ENCODE peak calls at places on chromosomes 7 and 10, in ten cellular contexts. R is ovary, E is prostate gland, O is tibial nerve, V is Peyer's patch, D is sigmoid colon, J is stomach, A is GM12878, T is vagina, Z is K562. K is an unnamed sample. For H3K36me3 and H3K27me3, the result is how much of the 10 kb centered on the place peaks cover.

GRCh38 chr7:79461660-79462059 is 8.2 kb upstream of the MAGI2 start:
- DNase-seq in R (no peak), E (no peak), O (no peak), V (no peak), D (no peak), J (no peak), A (no peak), T (no peak), Z (no peak), K (no peak)

GRCh38 chr7:137886706-137887105 is 39.9 kb upstream of the DGKI start:
- DNase-seq in R (no peak), E (no peak), O (no peak), V (no peak), D (no peak), J (no peak), A (no peak), T (no peak), Z (no peak), K (no peak)

GRCh38 chr7:29865526-29865925 is 59.2 kb downstream of the WIPF3 start:
- DNase-seq in R (no peak), E (no peak), O (no peak), V (no peak), D (no peak), J (peak), A (no peak), T (no peak), Z (no peak), K (peak)

GRCh38 chr7:45920543-45921380 is at the start of gene IGFBP3:
- DNase-seq in R (peak), E (peak), O (no peak), V (peak), D (no peak), J (no peak), A (no peak), T (no peak), Z (no peak), K (peak)

GRCh38 chr7:155805826-155806095 is 6.5 kb downstream of the SHH start:
- DNase-seq in R (no peak), E (no peak), O (no peak), V (no peak), D (no peak), J (no peak), A (no peak), T (no peak), Z (no peak), K (no peak)

GRCh38 chr7:117325836-117326235 is 3.0 kb upstream of the WNT2 start:
- DNase-seq in R (no peak), E (no peak), O (no peak), V (no peak), D (no peak), J (no peak), A (no peak), T (no peak), Z (no peak), K (no peak)

GRCh38 chr10:75403144-75404022 is 1.8 kb upstream of the ZNF503 start:
- DNase-seq in R (peak), E (peak), O (peak), V (peak), D (peak), J (peak), A (no peak), T (no peak), Z (no peak), K (peak)

GRCh38 chr10:2990764-2991163 is 76.6 kb upstream of the PFKP start:
- DNase-seq in R (no peak), E (no peak), O (no peak), V (no peak), D (no peak), J (no peak), A (no peak), T (no peak), Z (no peak), K (no peak)

GRCh38 chr10:58280485-58280884 is 11.5 kb downstream of the CISD1 start:
- DNase-seq in R (no peak), E (no peak), O (no peak), V (no peak), D (no peak), J (no peak), A (no peak), T (no peak), Z (no peak), K (no peak)

GRCh38 chr10:43817368-43817767 is 168.7 kb upstream of the ZNF32 start:
- DNase-seq in R (no peak), E (no peak), O (no peak), V (no peak), D (no peak), J (no peak), A (no peak), T (no peak), Z (no peak), K (no peak)

GRCh38 chr10:3119796-3120459 is 52.6 kb downstream of the PFKP start:
- DNase-seq in R (no peak), E (no peak), O (no peak), V (no peak), D (no peak), J (no peak), A (no peak), T (no peak), Z (peak), K (no peak)

GRCh38 chr7:84194484-84195260 is at the start of gene SEMA3A:
- DNase-seq in R (no peak), E (peak), O (peak), V (peak), D (peak), J (no peak), A (no peak), T (no peak), Z (no peak), K (peak)

GRCh38 chr10:92834981-92835380 is 13.3 kb upstream of the EXOC6 start:
- DNase-seq in R (no peak), E (no peak), O (no peak), V (no peak), D (no peak), J (no peak), A (no peak), T (no peak), Z (no peak), K (no peak)

GRCh38 chr7:107591410-107591809 is 11.4 kb downstream of the BCAP29 start:
- DNase-seq in R (no peak), E (no peak), O (no peak), V (no peak), D (no peak), J (no peak), A (no peak), T (no peak), Z (no peak), K (no peak)

GRCh38 chr10:80032503-80032902 is 46.0 kb upstream of the TMEM254 start:
- DNase-seq in R (no peak), E (no peak), O (no peak), V (no peak), D (no peak), J (no peak), A (no peak), T (no peak), Z (no peak), K (no peak)
- H3K36me3 ChIP-seq in R (under half), E (under half), O (under half), V (under half), D (under half), J (under half), A (under half), T (under half), Z (under half), K (under half)

DNA sequence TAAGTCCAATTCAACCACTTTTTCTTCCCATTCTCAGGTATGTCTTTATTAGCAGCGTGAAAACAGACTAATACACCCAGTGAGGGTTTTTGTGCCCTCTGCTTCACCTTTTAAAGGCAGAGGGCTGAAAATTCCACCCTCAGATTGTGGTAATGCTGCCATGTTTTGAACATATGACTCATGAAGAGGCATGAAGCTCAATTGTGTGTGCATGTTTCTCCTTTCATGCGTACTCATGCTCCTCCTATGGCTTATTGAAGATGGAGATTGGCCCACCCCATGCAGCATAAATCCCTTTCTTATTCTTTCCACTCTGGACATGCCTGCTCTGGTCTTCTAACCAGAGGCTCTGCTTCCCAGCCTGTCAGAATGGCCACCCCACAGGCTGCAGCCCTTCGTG is 168.0 kb upstream of the PRKCQ start:
- DNase-seq in R (no peak), E (no peak), O (no peak), V (no peak), D (no peak), J (no peak), A (no peak), T (no peak), Z (no peak), K (no peak)
- H3K27me3 ChIP-seq in R (under half), E (under half), O (under half), V (under half), D (under half), J (under half), A (under half), T (under half), Z (under half), K (under half)

DNA sequence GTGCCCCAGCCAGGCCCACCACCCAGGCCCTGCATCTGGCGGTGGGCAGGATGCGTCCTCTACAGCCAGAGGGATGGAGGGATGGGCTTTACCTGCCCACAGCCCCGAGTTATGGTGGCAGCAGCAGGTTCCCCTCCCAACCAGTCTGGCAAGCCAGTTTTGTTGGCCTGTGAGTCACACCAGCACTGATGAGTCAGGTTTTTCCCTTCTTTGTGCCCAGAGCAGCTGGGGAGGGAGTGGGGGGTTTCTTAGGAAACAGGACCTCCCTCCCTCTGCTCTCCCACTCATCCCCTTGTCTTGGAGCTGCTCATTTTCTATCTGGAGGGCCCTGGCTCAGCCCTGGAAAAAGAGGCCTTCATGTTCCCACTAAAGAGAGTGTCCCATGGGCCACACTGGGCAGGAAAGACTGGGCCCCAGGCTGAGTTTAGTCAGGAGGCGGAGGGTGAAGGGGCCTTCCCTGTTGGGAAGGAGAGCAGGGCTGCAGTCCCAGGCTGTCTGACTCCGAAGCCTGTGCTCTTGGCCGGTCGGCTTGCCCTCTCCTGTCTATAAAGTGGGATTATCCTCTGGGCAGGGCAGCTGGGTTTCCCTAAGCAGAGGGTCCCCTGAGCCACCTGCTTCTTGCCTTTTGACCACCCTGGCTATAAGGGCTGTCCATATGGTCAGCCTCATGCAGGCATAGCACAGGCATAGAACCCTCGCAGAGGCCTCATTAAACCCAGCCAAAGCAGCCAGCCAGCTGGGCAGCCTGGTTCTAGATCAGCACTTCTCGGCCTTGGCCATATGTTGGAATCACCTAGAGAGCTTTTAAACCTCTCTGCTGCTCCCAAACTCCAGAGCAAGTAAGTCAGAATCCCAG is 30.2 kb upstream of the ANKRD2 start:
- DNase-seq in R (peak), E (peak), O (peak), V (peak), D (peak), J (peak), A (no peak), T (peak), Z (peak), K (peak)
- TF ChIP-seq POLR2A in R (no peak), E (no peak), O (no peak), V (no peak), D (no peak), J (no peak), A (no peak), T (no peak), Z (no peak), K (no peak)

GRCh38 chr7:156956733-156957132 is 7.2 kb downstream of the NOM1 start:
- DNase-seq in R (no peak), E (no peak), O (no peak), V (no peak), D (no peak), J (no peak), A (no peak), T (no peak), Z (no peak), K (no peak)
- H3K36me3 ChIP-seq in R (under half), E (under half), O (under half), V (half or more), D (half or more), J (half or more), A (under half), T (under half), Z (half or more), K (under half)

DNA sequence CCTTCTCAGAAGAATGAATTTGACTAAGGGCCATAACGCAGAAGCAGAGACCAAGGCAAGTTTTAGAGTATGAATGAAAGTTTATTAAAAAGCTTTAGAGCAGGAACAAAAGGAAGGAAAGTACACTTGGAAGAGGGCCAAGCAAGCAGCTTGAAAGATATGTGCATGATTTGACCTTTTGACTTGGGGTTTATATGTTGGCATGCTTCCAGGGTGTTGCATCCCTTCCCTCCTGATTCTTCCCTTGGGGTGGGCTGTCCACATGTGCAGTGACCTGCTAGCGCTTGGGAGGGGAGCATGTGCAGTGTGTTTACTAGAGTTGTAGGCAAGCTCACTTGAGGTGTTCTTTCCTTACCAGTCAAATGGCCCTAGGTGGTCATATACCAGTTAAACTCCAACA is 37.9 kb upstream of the LRRN3 start:
- DNase-seq in R (no peak), E (no peak), O (no peak), V (no peak), D (no peak), J (no peak), A (no peak), T (no peak), Z (no peak), K (no peak)
- H3K27me3 ChIP-seq in R (under half), E (under half), O (under half), V (under half), D (under half), J (under half), A (under half), T (under half), Z (under half), K (under half)

DNA sequence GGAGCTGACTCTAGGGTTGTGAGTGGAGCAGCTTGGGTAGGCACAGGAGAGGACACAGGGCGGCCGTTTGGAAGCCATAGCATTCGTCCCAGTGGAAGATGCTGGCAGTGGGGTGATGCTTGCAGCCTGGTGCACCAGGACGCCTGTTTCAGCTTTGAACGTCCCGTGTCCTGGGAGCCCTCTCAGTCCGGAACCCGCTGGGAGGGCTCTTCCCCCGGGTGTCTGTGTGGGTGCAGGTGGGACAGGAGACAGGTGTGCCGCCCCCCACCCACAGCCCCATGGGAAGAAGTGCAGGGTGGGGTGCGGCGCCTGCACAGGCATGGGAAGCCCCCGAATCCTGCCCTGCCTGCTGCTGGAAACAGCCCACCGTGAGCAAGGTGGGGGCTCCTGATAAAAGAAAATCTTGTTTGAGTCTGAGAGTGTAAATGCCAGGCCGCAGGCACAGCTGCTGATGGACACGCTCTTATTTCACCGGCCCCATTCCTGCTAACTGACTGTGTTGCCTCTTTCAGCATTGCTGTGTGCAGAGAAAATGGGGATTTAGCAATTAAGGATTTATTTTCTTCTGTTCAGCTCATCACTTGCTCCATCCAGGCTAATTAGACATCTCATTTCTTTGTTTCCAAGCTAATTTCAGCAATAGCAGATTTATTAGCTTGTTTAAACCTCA is 55.0 kb upstream of the DPYSL4 start:
- DNase-seq in R (peak), E (no peak), O (no peak), V (no peak), D (no peak), J (no peak), A (no peak), T (no peak), Z (no peak), K (no peak)
- TF ChIP-seq POLR2A in R (no peak), E (no peak), O (no peak), V (no peak), D (no peak), J (no peak), A (no peak), T (no peak), Z (no peak), K (no peak)

DNA sequence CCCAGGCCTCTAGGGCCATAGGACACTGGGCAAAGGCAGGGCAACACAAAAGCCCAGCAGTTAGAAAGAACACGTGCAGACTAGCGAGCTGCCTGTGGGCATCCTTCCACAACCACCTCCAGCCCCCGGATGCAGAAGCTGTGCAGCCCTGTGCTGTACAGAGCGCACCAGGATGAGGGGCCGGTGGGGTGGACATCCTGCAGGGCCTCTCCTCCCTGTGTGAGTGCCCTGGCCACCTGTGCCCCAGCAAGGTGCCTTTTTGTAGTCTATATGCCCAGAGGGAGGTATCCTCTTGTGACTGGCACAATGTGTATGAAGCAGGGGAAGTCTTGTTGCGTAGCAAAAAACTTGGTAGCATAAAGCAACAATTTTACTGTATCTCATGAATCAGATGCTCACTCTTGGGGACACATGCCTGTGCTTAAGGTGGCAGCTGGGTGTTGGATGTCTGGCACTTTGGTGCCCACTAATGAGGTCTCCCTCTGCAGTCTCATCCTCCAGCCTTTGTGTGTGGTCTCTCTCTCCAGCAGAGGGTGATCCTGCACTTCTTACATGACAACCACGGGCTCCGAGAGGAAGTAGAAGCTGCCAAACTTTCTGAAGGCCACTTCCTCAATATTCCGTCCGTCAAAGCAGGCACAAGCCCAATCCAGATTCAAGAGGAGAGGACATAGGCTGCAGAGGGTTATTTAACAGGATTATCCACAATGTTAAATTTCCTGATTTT is 8.7 kb downstream of the NCAPG2 start:
- DNase-seq in R (peak), E (peak), O (peak), V (peak), D (peak), J (peak), A (peak), T (no peak), Z (peak), K (peak)
- H3K36me3 ChIP-seq in R (under half), E (under half), O (under half), V (under half), D (under half), J (under half), A (under half), T (under half), Z (half or more), K (under half)

GRCh38 chr7:92297736-92298135 is 52.0 kb downstream of the ANKIB1 start:
- DNase-seq in R (no peak), E (no peak), O (no peak), V (no peak), D (no peak), J (no peak), A (no peak), T (no peak), Z (no peak), K (no peak)
- H3K27me3 ChIP-seq in R (under half), E (under half), O (under half), V (under half), D (under half), J (under half), A (under half), T (under half), Z (under half), K (under half)

DNA sequence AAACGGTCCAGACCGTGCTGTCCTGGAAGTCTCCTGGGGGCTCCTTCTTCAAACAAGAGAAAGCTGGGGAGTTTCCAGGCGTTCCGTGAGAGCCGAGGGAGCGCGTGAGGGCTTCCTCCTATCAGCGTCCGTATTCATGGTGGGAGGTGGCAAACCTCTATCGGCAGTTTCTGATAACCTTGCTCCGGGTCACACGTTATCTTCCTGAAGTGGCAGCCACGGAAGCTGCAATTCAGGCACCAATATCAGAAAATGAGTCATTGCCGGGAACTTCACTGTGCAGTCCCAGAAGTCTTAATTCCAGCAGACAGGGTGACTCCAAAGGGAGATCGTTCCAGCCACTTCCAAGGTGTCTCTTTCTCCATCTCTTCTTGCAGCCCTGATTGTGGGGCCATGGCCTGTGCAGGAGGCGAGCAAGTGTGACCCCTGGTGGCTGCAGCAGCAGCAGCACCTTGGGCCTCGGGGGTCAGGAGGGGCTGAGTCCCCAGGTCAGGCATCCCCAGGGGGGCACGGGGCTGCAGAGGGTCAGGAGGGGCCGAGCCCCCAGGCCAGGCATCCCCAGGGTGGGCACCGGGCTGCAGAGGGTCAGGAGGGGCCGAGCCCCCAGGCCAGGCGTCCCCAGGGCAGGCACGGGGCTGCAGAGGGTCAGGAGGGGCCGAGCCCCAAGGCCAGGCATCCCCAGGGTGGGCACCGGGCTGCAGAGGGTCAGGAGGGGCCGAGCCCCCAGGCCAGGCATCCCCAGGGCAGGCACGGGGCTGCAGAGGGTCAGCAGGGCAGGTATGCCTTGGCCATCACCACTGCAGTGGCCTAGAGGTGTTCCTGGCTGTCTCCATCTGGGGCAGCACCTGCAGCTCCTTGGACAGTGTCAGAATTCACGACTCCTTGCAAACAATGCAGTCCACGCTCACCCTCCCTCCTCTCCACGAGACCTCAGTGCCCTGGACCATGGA is 538.7 kb downstream of the DNAJB6 start:
- DNase-seq in R (no peak), E (no peak), O (no peak), V (no peak), D (no peak), J (peak), A (no peak), T (no peak), Z (peak), K (no peak)
- TF ChIP-seq POLR2A in R (no peak), E (no peak), O (no peak), V (no peak), D (no peak), J (no peak), A (no peak), T (no peak), Z (no peak), K (no peak)

GRCh38 chr10:74024600-74024999 is 26.7 kb downstream of the VCL start:
- DNase-seq in R (no peak), E (no peak), O (no peak), V (no peak), D (no peak), J (no peak), A (no peak), T (no peak), Z (no peak), K (no peak)
- H3K36me3 ChIP-seq in R (under half), E (under half), O (under half), V (under half), D (under half), J (under half), A (under half), T (under half), Z (under half), K (under half)

K was measured in body of pancreas.